ENCODE peak calls at places on chromosomes 2 and 18, in four cellular contexts. One of them, this sample, is unnamed.

GRCh38 chr18:57744211-57744694 is 58.9 kb downstream of the ATP8B1 start:
- DNase-seq in CD8-positive, alpha-beta T cell: no peak
- DNase-seq in astrocyte of the spinal cord: peak
- DNase-seq in GM12865: no peak
- DNase-seq in this sample: no peak

GRCh38 chr2:75577280-75577679 is 16.5 kb upstream of the EVA1A start:
- DNase-seq in CD8-positive, alpha-beta T cell: no peak
- DNase-seq in astrocyte of the spinal cord: no peak
- DNase-seq in GM12865: no peak
- DNase-seq in this sample: no peak

GRCh38 chr2:105431367-105432088 is 32.7 kb upstream of the FHL2 start:
- DNase-seq in CD8-positive, alpha-beta T cell: no peak
- DNase-seq in astrocyte of the spinal cord: no peak
- DNase-seq in GM12865: no peak
- DNase-seq in this sample: no peak

GRCh38 chr2:32479993-32480392 is 123.2 kb downstream of the BIRC6 start:
- DNase-seq in CD8-positive, alpha-beta T cell: no peak
- DNase-seq in astrocyte of the spinal cord: no peak
- DNase-seq in GM12865: no peak
- DNase-seq in this sample: no peak

GRCh38 chr2:181105562-181105961 is 125.2 kb downstream of the UBE2E3 start:
- DNase-seq in CD8-positive, alpha-beta T cell: no peak
- DNase-seq in astrocyte of the spinal cord: no peak
- DNase-seq in GM12865: no peak
- DNase-seq in this sample: no peak

GRCh38 chr2:223051580-223052375 is at the start of gene KCNE4:
- DNase-seq in CD8-positive, alpha-beta T cell: no peak
- DNase-seq in astrocyte of the spinal cord: peak
- DNase-seq in GM12865: no peak
- DNase-seq in this sample: no peak

GRCh38 chr18:51666717-51667320 is 469.3 kb upstream of the MEX3C start:
- DNase-seq in CD8-positive, alpha-beta T cell: no peak
- DNase-seq in astrocyte of the spinal cord: peak
- DNase-seq in GM12865: no peak
- DNase-seq in this sample: no peak

GRCh38 chr2:46306988-46307655 is 9.9 kb downstream of the EPAS1 start:
- DNase-seq in CD8-positive, alpha-beta T cell: no peak
- DNase-seq in astrocyte of the spinal cord: no peak
- DNase-seq in GM12865: no peak
- DNase-seq in this sample: no peak

GRCh38 chr2:90207454-90208058 is 1516.1 kb downstream of the RPIA start:
- DNase-seq in CD8-positive, alpha-beta T cell: no peak
- DNase-seq in astrocyte of the spinal cord: no peak
- DNase-seq in GM12865: peak
- DNase-seq in this sample: no peak

GRCh38 chr2:239321596-239322413 is 79.0 kb downstream of the HDAC4 start:
- DNase-seq in CD8-positive, alpha-beta T cell: peak
- DNase-seq in astrocyte of the spinal cord: no peak
- DNase-seq in GM12865: no peak
- DNase-seq in this sample: no peak

GRCh38 chr2:212904646-212905045 is 246.8 kb downstream of the IKZF2 start:
- DNase-seq in CD8-positive, alpha-beta T cell: no peak
- DNase-seq in astrocyte of the spinal cord: no peak
- DNase-seq in GM12865: no peak
- DNase-seq in this sample: no peak

DNA sequence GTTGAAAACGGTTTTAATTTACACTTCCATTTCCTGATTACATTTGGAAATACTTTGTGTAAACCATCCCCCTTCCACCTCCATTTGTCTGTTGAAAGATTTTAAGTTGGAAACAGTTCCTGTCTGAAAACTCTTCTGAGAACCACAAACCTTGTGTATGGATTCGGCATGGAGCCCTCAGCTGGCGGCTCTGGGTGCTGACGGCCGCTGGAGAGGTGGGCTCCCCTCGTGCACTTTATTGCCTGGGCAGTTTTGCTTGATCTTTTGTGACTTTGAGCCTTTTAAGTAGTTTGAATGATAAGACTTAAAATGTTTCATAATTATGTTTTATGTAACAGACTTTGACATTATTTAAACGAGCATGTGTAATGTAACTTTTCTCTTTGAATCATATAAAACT is 11.1 kb downstream of the KLF11 start:
- DNase-seq in CD8-positive, alpha-beta T cell: no peak
- DNase-seq in astrocyte of the spinal cord: no peak
- DNase-seq in GM12865: no peak
- DNase-seq in this sample: no peak
- TF ChIP-seq CTCF in CD8-positive, alpha-beta T cell: no peak
- TF ChIP-seq CTCF in astrocyte of the spinal cord: no peak
- TF ChIP-seq CTCF in GM12865: no peak
- TF ChIP-seq CTCF in this sample: no peak

DNA sequence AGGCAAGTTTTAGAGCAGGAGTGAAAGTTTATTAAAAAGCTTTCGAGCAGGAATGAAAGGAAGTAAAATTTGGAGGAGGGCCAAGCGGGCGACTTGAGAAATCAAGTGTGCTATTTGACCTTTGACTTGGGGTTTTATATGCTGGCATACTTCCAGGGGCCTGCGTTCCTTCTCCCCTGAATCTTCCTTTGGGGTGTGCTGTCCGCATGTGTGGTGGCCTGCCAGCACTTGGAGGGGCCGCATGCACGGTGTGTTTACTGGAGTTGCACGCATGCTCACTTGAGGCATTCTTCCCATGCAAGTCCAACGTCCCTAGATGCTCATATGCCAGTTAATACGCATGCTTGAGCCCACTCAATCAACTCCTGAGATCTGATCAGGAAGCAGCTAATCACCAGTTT is 78.3 kb upstream of the MAP4K4 start:
- DNase-seq in CD8-positive, alpha-beta T cell: no peak
- DNase-seq in astrocyte of the spinal cord: no peak
- DNase-seq in GM12865: no peak
- DNase-seq in this sample: no peak
- H3K4me3 ChIP-seq in CD8-positive, alpha-beta T cell: no peak
- H3K4me3 ChIP-seq in astrocyte of the spinal cord: no peak
- H3K4me3 ChIP-seq in GM12865: no peak
- H3K4me3 ChIP-seq in this sample: no peak

GRCh38 chr2:36528274-36528673 is 69.7 kb downstream of the FEZ2 start:
- DNase-seq in CD8-positive, alpha-beta T cell: no peak
- DNase-seq in astrocyte of the spinal cord: no peak
- DNase-seq in GM12865: peak
- DNase-seq in this sample: peak

GRCh38 chr2:36530178-36530982 is 67.6 kb downstream of the FEZ2 start:
- DNase-seq in CD8-positive, alpha-beta T cell: no peak
- DNase-seq in astrocyte of the spinal cord: peak
- DNase-seq in GM12865: peak
- DNase-seq in this sample: peak

GRCh38 chr2:36534275-36534799 is 63.6 kb downstream of the FEZ2 start:
- DNase-seq in CD8-positive, alpha-beta T cell: no peak
- DNase-seq in astrocyte of the spinal cord: no peak
- DNase-seq in GM12865: no peak
- DNase-seq in this sample: no peak

GRCh38 chr2:36528761-36529392 is 69.1 kb downstream of the FEZ2 start:
- DNase-seq in CD8-positive, alpha-beta T cell: no peak
- DNase-seq in astrocyte of the spinal cord: peak
- DNase-seq in GM12865: no peak
- DNase-seq in this sample: no peak

GRCh38 chr2:36530983-36531354 is 67.0 kb downstream of the FEZ2 start:
- DNase-seq in CD8-positive, alpha-beta T cell: no peak
- DNase-seq in astrocyte of the spinal cord: peak
- DNase-seq in GM12865: peak
- DNase-seq in this sample: peak
- TF ChIP-seq CTCF in CD8-positive, alpha-beta T cell: no peak
- TF ChIP-seq CTCF in astrocyte of the spinal cord: peak
- TF ChIP-seq CTCF in GM12865: no peak
- TF ChIP-seq CTCF in this sample: no peak

DNA sequence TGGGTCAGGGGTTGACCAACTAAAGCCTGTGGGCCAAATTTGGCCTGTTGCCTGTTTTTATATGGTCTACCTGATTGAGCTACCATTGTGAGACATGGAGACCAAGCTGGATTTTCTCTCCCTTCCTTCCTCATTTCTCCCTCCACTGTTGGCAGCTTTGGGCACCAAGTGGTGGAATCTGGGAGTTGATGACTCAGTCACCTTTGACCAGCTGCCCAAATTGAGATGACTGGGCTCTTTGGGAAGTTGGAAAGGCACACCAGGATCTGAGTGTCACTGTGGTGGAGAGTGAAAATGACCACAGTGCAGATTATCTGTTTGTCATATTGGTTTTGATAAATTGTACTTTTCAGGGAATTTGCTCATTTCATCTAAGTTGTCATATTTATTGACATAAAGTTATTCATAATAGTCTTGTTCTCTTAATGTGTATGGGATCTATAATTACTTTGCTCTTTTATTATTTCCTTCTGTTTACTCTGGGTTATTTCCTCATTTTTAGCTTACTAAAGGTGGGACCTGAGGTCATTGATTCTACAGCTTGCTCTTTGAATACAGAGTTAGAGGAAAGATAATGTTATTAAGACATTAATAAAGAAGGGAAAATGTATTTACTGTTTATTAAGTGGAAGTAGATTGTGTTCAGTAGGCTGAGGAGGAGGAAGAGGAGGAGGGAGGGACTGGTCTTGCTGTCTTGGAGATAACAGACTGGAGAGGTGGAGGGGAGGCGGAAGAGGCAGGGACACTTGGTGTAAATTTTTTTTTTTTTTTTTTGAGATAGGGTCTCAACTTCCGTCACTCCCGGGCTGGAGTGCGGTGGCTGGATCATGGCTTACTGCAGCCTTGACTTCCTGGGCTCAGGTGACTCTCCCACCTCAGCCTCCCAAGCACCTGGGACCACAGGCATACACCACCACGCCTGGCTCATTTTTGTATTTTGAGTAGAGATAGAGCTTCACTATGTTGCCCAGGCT is 31.8 kb downstream of the AGFG1 start:
- DNase-seq in CD8-positive, alpha-beta T cell: no peak
- DNase-seq in astrocyte of the spinal cord: peak
- DNase-seq in GM12865: no peak
- DNase-seq in this sample: no peak
- H3K4me3 ChIP-seq in CD8-positive, alpha-beta T cell: no peak
- H3K4me3 ChIP-seq in astrocyte of the spinal cord: no peak
- H3K4me3 ChIP-seq in GM12865: no peak
- H3K4me3 ChIP-seq in this sample: no peak

GRCh38 chr2:221844966-221845365 is 272.9 kb upstream of the EPHA4 start:
- DNase-seq in CD8-positive, alpha-beta T cell: no peak
- DNase-seq in astrocyte of the spinal cord: no peak
- DNase-seq in GM12865: peak
- DNase-seq in this sample: no peak
- TF ChIP-seq CTCF in CD8-positive, alpha-beta T cell: no peak
- TF ChIP-seq CTCF in astrocyte of the spinal cord: no peak
- TF ChIP-seq CTCF in GM12865: no peak
- TF ChIP-seq CTCF in this sample: no peak

DNA sequence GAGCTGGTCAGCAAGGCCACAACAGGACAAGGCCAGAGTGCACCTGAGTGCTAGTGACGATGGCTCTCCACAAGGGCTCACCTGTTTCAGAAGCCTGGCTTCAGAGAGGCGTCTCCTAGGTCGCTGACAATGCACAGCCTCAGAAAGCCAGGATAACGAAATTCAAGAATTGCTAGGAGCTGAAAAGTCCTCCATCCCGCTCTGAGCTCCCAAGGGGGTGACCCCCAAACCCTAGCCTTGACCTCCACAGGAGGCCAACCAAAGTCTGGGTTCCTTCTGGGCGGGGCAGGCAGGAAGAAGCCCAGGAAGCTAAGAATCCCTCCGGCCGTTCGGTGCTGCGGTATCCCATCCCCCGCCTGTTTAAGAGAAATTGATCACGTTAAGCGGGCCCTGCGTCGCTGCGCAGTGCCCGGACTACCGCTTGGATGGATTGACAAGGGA is 2.5 kb upstream of the OSR1 start:
- DNase-seq in CD8-positive, alpha-beta T cell: no peak
- DNase-seq in astrocyte of the spinal cord: no peak
- DNase-seq in GM12865: no peak
- DNase-seq in this sample: no peak
- H3K4me3 ChIP-seq in CD8-positive, alpha-beta T cell: peak
- H3K4me3 ChIP-seq in astrocyte of the spinal cord: peak
- H3K4me3 ChIP-seq in GM12865: no peak
- H3K4me3 ChIP-seq in this sample: no peak

DNA sequence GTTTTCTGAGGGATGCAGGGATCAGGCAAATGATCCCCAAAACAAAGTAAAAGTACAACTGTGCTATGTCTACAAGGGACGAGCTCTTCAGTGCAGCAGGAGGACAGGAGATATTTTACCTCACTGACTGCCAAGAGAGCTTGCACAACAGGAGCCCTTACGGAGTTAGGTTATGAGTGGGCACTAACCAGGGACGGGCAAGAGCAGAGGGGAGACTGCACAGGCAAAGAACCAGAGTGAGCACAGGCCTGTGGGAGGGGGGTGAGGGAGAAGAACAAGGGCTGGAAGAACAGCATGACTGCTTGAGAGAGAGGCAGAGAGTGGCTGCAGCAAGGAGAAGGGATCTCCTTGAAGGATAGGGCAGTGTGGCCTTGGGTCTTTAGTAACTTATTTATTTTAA is 101.1 kb upstream of the PID1 start:
- DNase-seq in CD8-positive, alpha-beta T cell: no peak
- DNase-seq in astrocyte of the spinal cord: no peak
- DNase-seq in GM12865: no peak
- DNase-seq in this sample: no peak
- TF ChIP-seq CTCF in CD8-positive, alpha-beta T cell: no peak
- TF ChIP-seq CTCF in astrocyte of the spinal cord: no peak
- TF ChIP-seq CTCF in GM12865: no peak
- TF ChIP-seq CTCF in this sample: no peak

GRCh38 chr18:50203801-50204604 is 9.1 kb upstream of the MYO5B start:
- DNase-seq in CD8-positive, alpha-beta T cell: no peak
- DNase-seq in astrocyte of the spinal cord: peak
- DNase-seq in GM12865: peak
- DNase-seq in this sample: no peak
- H3K4me3 ChIP-seq in CD8-positive, alpha-beta T cell: no peak
- H3K4me3 ChIP-seq in astrocyte of the spinal cord: no peak
- H3K4me3 ChIP-seq in GM12865: no peak
- H3K4me3 ChIP-seq in this sample: no peak

GRCh38 chr18:78875268-78875997 is 104.2 kb upstream of the SALL3 start:
- DNase-seq in CD8-positive, alpha-beta T cell: no peak
- DNase-seq in astrocyte of the spinal cord: no peak
- DNase-seq in GM12865: peak
- DNase-seq in this sample: no peak
- TF ChIP-seq CTCF in CD8-positive, alpha-beta T cell: peak
- TF ChIP-seq CTCF in astrocyte of the spinal cord: peak
- TF ChIP-seq CTCF in GM12865: peak
- TF ChIP-seq CTCF in this sample: peak

This sample was measured in GM06990.